ENCODE peak calls at places on chromosome 19, in five cellular contexts. F is AML-193; R is stimulated activated CD4-positive, alpha-beta T cell treated with anti-CD3 and anti-CD28 coated beads, Interleukin-2, amount 100 ng/mL, for 24 hours; L is neuronal stem cell; N is CD8-positive, alpha-beta memory T cell. S is an unnamed sample.

GRCh38 chr19:10565028-10565566 is 713 bp downstream of the KRI1 start:
- DNase-seq in F (peak), R (peak), L (peak), N (peak), S (peak)

GRCh38 chr19:18203408-18203862 is 407 bp downstream of the RAB3A start:
- DNase-seq in F (no peak), R (peak), L (no peak), N (no peak), S (no peak)

GRCh38 chr19:17249887-17250548 is 4.3 kb upstream of the NR2F6 start:
- DNase-seq in F (no peak), R (no peak), L (no peak), N (no peak), S (no peak)

GRCh38 chr19:10419646-10420443 is 493 bp upstream of the PDE4A start:
- DNase-seq in F (no peak), R (peak), L (peak), N (peak), S (peak)

GRCh38 chr19:28130066-28130511 is 1082.9 kb downstream of the UQCRFS1 start:
- DNase-seq in F (no peak), R (no peak), L (no peak), N (no peak), S (peak)

GRCh38 chr19:50912727-50913716 is 1.8 kb upstream of the KLK4 start:
- DNase-seq in F (no peak), R (peak), L (no peak), N (no peak), S (no peak)

GRCh38 chr19:15251749-15252397 is 19.6 kb upstream of the EPHX3 start:
- DNase-seq in F (no peak), R (no peak), L (peak), N (no peak), S (peak)

GRCh38 chr19:13976446-13976845 is 24.1 kb downstream of the DCAF15 start:
- DNase-seq in F (no peak), R (no peak), L (no peak), N (no peak), S (no peak)

GRCh38 chr19:18634612-18635290 is 2.1 kb upstream of the KLHL26 start:
- DNase-seq in F (no peak), R (no peak), L (no peak), N (no peak), S (no peak)

GRCh38 chr19:8340341-8341096 is 2.5 kb downstream of the KANK3 start:
- DNase-seq in F (no peak), R (no peak), L (no peak), N (no peak), S (peak)

GRCh38 chr19:15885167-15885566 is 12.7 kb downstream of the CYP4F2 start:
- DNase-seq in F (no peak), R (no peak), L (no peak), N (no peak), S (no peak)

GRCh38 chr19:17572640-17573039 is 17.2 kb downstream of the COLGALT1 start:
- DNase-seq in F (no peak), R (no peak), L (no peak), N (no peak), S (no peak)

GRCh38 chr19:40718774-40719391 is 2.0 kb downstream of the ITPKC start:
- DNase-seq in F (no peak), R (no peak), L (no peak), N (no peak), S (peak)

GRCh38 chr19:50921391-50922315 is 10.5 kb upstream of the KLK4 start:
- DNase-seq in F (no peak), R (no peak), L (peak), N (no peak), S (no peak)

GRCh38 chr19:12867120-12868099 is 13.8 kb downstream of the DNASE2 start:
- DNase-seq in F (no peak), R (peak), L (peak), N (peak), S (peak)